ENCODE peak calls at places on chromosomes 12 and 14, in four cellular contexts. One of them, this sample, is unnamed.

GRCh38 chr14:95256011-95256775 is 63.5 kb downstream of the CLMN start:
- DNase-seq in IMR-90: no peak
- DNase-seq in fibroblast of lung: no peak
- DNase-seq in upper lobe of right lung: no peak
- DNase-seq in this sample: no peak

GRCh38 chr14:89129570-89129969 is 287.5 kb downstream of the FOXN3 start:
- DNase-seq in IMR-90: no peak
- DNase-seq in fibroblast of lung: no peak
- DNase-seq in upper lobe of right lung: no peak
- DNase-seq in this sample: no peak

GRCh38 chr14:92693998-92694780 is 54.2 kb downstream of the LGMN start:
- DNase-seq in IMR-90: no peak
- DNase-seq in fibroblast of lung: peak; percentile 10
- DNase-seq in upper lobe of right lung: peak; percentile 51
- DNase-seq in this sample: no peak

GRCh38 chr14:67665886-67666285 is 8.5 kb downstream of the VTI1B start:
- DNase-seq in IMR-90: peak; percentile 75
- DNase-seq in fibroblast of lung: peak; percentile 49
- DNase-seq in upper lobe of right lung: no peak
- DNase-seq in this sample: peak; percentile 63

GRCh38 chr12:132596016-132596415 is 14.4 kb downstream of the LRCOL1 start:
- DNase-seq in IMR-90: peak; percentile 55
- DNase-seq in fibroblast of lung: peak; percentile 22
- DNase-seq in upper lobe of right lung: no peak
- DNase-seq in this sample: no peak

GRCh38 chr14:50040401-50040775 is 76.0 kb downstream of the VCPKMT start:
- DNase-seq in IMR-90: peak; percentile 86
- DNase-seq in fibroblast of lung: peak; percentile 86
- DNase-seq in upper lobe of right lung: no peak
- DNase-seq in this sample: no peak

GRCh38 chr12:91896725-91897515 is 248.7 kb downstream of the BTG1 start:
- DNase-seq in IMR-90: no peak
- DNase-seq in fibroblast of lung: peak; percentile 15
- DNase-seq in upper lobe of right lung: no peak
- DNase-seq in this sample: no peak

GRCh38 chr12:4353785-4354208 is 25.7 kb downstream of the FGF23 start:
- DNase-seq in IMR-90: no peak
- DNase-seq in fibroblast of lung: no peak
- DNase-seq in upper lobe of right lung: no peak
- DNase-seq in this sample: no peak

GRCh38 chr12:122421815-122422737 is at the start of gene CLIP1:
- DNase-seq in IMR-90: peak; percentile 65
- DNase-seq in fibroblast of lung: peak; percentile 67
- DNase-seq in upper lobe of right lung: peak; percentile 88
- DNase-seq in this sample: peak; percentile 96

GRCh38 chr14:101196795-101197590 is 293.5 kb upstream of the RTL1 start:
- DNase-seq in IMR-90: no peak
- DNase-seq in fibroblast of lung: peak; percentile 11
- DNase-seq in upper lobe of right lung: peak; percentile 54
- DNase-seq in this sample: no peak

GRCh38 chr12:3275171-3276041 is 198.2 kb downstream of the TSPAN9 start:
- DNase-seq in IMR-90: peak; percentile 66
- DNase-seq in fibroblast of lung: peak; percentile 56
- DNase-seq in upper lobe of right lung: peak; percentile 82
- DNase-seq in this sample: peak; percentile 99

GRCh38 chr14:50082784-50083466 is 33.4 kb downstream of the VCPKMT start:
- DNase-seq in IMR-90: peak; percentile 86
- DNase-seq in fibroblast of lung: peak; percentile 75
- DNase-seq in upper lobe of right lung: peak; percentile 67
- DNase-seq in this sample: peak; percentile 90

GRCh38 chr12:127179199-127179598 is 1087.8 kb upstream of the TMEM132C start:
- DNase-seq in IMR-90: no peak
- DNase-seq in fibroblast of lung: no peak
- DNase-seq in upper lobe of right lung: no peak
- DNase-seq in this sample: peak; percentile 80

GRCh38 chr14:101947577-101947903 is 16.8 kb upstream of the DYNC1H1 start:
- DNase-seq in IMR-90: no peak
- DNase-seq in fibroblast of lung: no peak
- DNase-seq in upper lobe of right lung: peak; percentile 68
- DNase-seq in this sample: peak; percentile 71

GRCh38 chr12:116881325-116881866 is at the start of gene HRK:
- DNase-seq in IMR-90: no peak
- DNase-seq in fibroblast of lung: no peak
- DNase-seq in upper lobe of right lung: no peak
- DNase-seq in this sample: no peak

GRCh38 chr14:26808407-26808806 is 210.6 kb upstream of the NOVA1 start:
- DNase-seq in IMR-90: no peak
- DNase-seq in fibroblast of lung: peak; percentile 12
- DNase-seq in upper lobe of right lung: no peak
- DNase-seq in this sample: peak; percentile 3

GRCh38 chr14:52142504-52142903 is 73.6 kb upstream of the NID2 start:
- DNase-seq in IMR-90: no peak
- DNase-seq in fibroblast of lung: no peak
- DNase-seq in upper lobe of right lung: no peak
- DNase-seq in this sample: no peak

GRCh38 chr14:66111891-66112290 is 374.3 kb upstream of the CCDC196 start:
- DNase-seq in IMR-90: no peak
- DNase-seq in fibroblast of lung: no peak
- DNase-seq in upper lobe of right lung: no peak
- DNase-seq in this sample: no peak

GRCh38 chr12:51424094-51424661 is 453 bp upstream of the SLC4A8 start:
- DNase-seq in IMR-90: no peak
- DNase-seq in fibroblast of lung: peak; percentile 10
- DNase-seq in upper lobe of right lung: no peak
- DNase-seq in this sample: no peak

GRCh38 chr12:51429705-51430104 is 5.1 kb downstream of the SLC4A8 start:
- DNase-seq in IMR-90: no peak
- DNase-seq in fibroblast of lung: no peak
- DNase-seq in upper lobe of right lung: no peak
- DNase-seq in this sample: no peak

GRCh38 chr12:51428256-51428655 is 3.6 kb downstream of the SLC4A8 start:
- DNase-seq in IMR-90: no peak
- DNase-seq in fibroblast of lung: no peak
- DNase-seq in upper lobe of right lung: no peak
- DNase-seq in this sample: no peak

GRCh38 chr12:51421266-51421884 is 3.3 kb upstream of the SLC4A8 start:
- DNase-seq in IMR-90: peak; percentile 72
- DNase-seq in fibroblast of lung: peak; percentile 53
- DNase-seq in upper lobe of right lung: no peak
- DNase-seq in this sample: peak; percentile 87

GRCh38 chr12:51424662-51425539 is at the start of gene SLC4A8:
- DNase-seq in IMR-90: peak; percentile 85
- DNase-seq in fibroblast of lung: peak; percentile 88
- DNase-seq in upper lobe of right lung: peak; percentile 85
- DNase-seq in this sample: peak; percentile 98
- H3K27ac ChIP-seq in IMR-90: no peak within 1 kb of the TSS
- H3K27ac ChIP-seq in fibroblast of lung: peak within 1 kb of the TSS; percentile 62
- H3K27ac ChIP-seq in upper lobe of right lung: no peak within 1 kb of the TSS
- H3K27ac ChIP-seq in this sample: no peak within 1 kb of the TSS

GRCh38 chr12:5870183-5870582 is 74.9 kb downstream of the ANO2 start:
- DNase-seq in IMR-90: no peak
- DNase-seq in fibroblast of lung: no peak
- DNase-seq in upper lobe of right lung: no peak
- DNase-seq in this sample: no peak

GRCh38 chr12:5871741-5872140 is 73.3 kb downstream of the ANO2 start:
- DNase-seq in IMR-90: no peak
- DNase-seq in fibroblast of lung: no peak
- DNase-seq in upper lobe of right lung: no peak
- DNase-seq in this sample: no peak

GRCh38 chr12:5874514-5874913 is 70.5 kb downstream of the ANO2 start:
- DNase-seq in IMR-90: no peak
- DNase-seq in fibroblast of lung: no peak
- DNase-seq in upper lobe of right lung: no peak
- DNase-seq in this sample: no peak

GRCh38 chr12:5873341-5873919 is 71.6 kb downstream of the ANO2 start:
- DNase-seq in IMR-90: no peak
- DNase-seq in fibroblast of lung: no peak
- DNase-seq in upper lobe of right lung: no peak
- DNase-seq in this sample: no peak

GRCh38 chr12:5872745-5873144 is 72.3 kb downstream of the ANO2 start:
- DNase-seq in IMR-90: peak; percentile 20
- DNase-seq in fibroblast of lung: peak; percentile 3
- DNase-seq in upper lobe of right lung: no peak
- DNase-seq in this sample: no peak
- TF ChIP-seq CTCF in IMR-90: peak; percentile 41
- TF ChIP-seq CTCF in fibroblast of lung: peak; percentile 39
- TF ChIP-seq CTCF in upper lobe of right lung: no peak
- TF ChIP-seq CTCF in this sample: peak; percentile 37

DNA sequence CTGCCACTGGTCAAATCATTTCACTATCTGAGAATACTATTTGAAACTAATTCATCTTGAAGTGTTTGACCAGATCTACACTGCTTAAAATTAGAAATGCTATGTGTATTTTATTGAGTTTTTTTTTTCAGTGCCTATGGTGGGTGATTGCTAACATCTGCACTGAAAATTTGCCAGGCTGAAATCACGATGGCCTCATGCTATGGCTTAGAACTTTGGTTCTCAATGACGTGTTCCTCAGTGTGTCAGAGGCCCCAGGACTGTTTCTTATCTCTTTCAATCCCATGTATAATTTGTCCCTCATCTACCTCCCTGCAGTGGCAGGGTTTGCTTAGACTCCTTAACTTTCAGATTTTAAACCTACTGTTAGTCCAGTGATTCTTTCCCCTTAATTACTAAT is 36.2 kb upstream of the NKX2-8 start:
- DNase-seq in IMR-90: no peak
- DNase-seq in fibroblast of lung: no peak
- DNase-seq in upper lobe of right lung: no peak
- DNase-seq in this sample: no peak
- H3K27me3 ChIP-seq in IMR-90: no peaks in the 10 kb centered on the region
- H3K27me3 ChIP-seq in fibroblast of lung: no peaks in the 10 kb centered on the region
- H3K27me3 ChIP-seq in upper lobe of right lung: no peaks in the 10 kb centered on the region
- H3K27me3 ChIP-seq in this sample: no peaks in the 10 kb centered on the region

GRCh38 chr12:402127-402456 is 648 bp downstream of the CCDC77 start:
- DNase-seq in IMR-90: peak; percentile 41
- DNase-seq in fibroblast of lung: peak; percentile 26
- DNase-seq in upper lobe of right lung: no peak
- DNase-seq in this sample: no peak
- H3K27ac ChIP-seq in IMR-90: no peak overlapping the region
- H3K27ac ChIP-seq in fibroblast of lung: peak overlapping the region; percentile 40
- H3K27ac ChIP-seq in upper lobe of right lung: no peak overlapping the region
- H3K27ac ChIP-seq in this sample: peak overlapping the region; percentile 70

GRCh38 chr14:34501004-34501580 is 38.4 kb downstream of the EAPP start:
- DNase-seq in IMR-90: no peak
- DNase-seq in fibroblast of lung: peak; percentile 53
- DNase-seq in upper lobe of right lung: no peak
- DNase-seq in this sample: no peak

GRCh38 chr14:34501997-34502396 is 37.5 kb downstream of the EAPP start:
- DNase-seq in IMR-90: peak; percentile 48
- DNase-seq in fibroblast of lung: peak; percentile 45
- DNase-seq in upper lobe of right lung: no peak
- DNase-seq in this sample: peak; percentile 36

GRCh38 chr14:34498684-34499412 is 36.8 kb upstream of the SPTSSA start:
- DNase-seq in IMR-90: peak; percentile 22
- DNase-seq in fibroblast of lung: peak; percentile 26
- DNase-seq in upper lobe of right lung: no peak
- DNase-seq in this sample: no peak

GRCh38 chr14:34496007-34496678 is 34.1 kb upstream of the SPTSSA start:
- DNase-seq in IMR-90: no peak
- DNase-seq in fibroblast of lung: peak; percentile 21
- DNase-seq in upper lobe of right lung: no peak
- DNase-seq in this sample: no peak

DNA sequence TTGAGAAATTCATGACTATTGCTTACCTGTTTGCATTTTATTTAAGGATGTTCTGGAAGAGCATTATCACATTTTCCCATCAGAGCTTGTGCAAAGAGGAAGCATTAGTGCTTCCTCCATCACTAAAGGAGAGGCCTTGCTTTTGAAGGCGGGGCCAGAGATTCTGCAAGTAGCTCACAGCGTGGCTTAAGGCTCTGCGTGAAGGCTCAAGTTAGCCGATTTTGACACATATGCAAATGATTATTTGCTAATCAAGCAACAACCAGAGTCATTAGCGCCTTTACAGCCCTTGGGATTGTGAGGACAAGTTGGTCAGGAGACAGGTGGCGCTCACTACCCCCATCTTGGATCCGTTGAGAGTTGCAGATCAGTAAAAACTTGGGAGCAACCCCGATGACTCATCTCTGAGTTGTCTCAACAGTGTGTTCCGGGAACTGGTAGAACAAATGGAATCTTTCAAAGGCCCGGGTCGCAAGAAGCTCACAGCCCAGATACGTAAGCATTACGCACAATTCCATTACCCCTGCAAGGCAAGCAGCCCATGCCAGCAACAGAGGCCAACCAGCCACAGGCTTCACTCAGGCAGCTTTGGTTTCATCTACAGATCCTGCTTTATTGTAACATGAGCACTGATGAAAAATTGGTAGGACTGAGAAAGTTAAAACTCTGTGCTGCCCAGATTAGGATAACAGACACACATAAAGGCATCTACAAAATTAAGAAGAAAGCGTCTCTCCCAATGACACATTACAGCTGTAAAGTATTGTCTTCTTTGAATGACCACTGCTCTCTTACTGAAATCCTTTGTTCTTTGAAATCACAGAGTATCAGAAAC is 34.9 kb upstream of the SPTSSA start:
- DNase-seq in IMR-90: peak; percentile 100
- DNase-seq in fibroblast of lung: peak; percentile 100
- DNase-seq in upper lobe of right lung: no peak
- DNase-seq in this sample: peak; percentile 91
- TF ChIP-seq CTCF in IMR-90: peak; percentile 38
- TF ChIP-seq CTCF in fibroblast of lung: peak; percentile 38
- TF ChIP-seq CTCF in upper lobe of right lung: no peak
- TF ChIP-seq CTCF in this sample: peak; percentile 28

GRCh38 chr12:113794774-113795173 is 171.4 kb downstream of the RBM19 start:
- DNase-seq in IMR-90: no peak
- DNase-seq in fibroblast of lung: no peak
- DNase-seq in upper lobe of right lung: peak; percentile 13
- DNase-seq in this sample: no peak
- H3K27me3 ChIP-seq in IMR-90: peaks cover 22% of the 10 kb centered on the region
- H3K27me3 ChIP-seq in fibroblast of lung: peaks cover 5% of the 10 kb centered on the region
- H3K27me3 ChIP-seq in upper lobe of right lung: no peaks in the 10 kb centered on the region
- H3K27me3 ChIP-seq in this sample: peaks cover 22% of the 10 kb centered on the region

DNA sequence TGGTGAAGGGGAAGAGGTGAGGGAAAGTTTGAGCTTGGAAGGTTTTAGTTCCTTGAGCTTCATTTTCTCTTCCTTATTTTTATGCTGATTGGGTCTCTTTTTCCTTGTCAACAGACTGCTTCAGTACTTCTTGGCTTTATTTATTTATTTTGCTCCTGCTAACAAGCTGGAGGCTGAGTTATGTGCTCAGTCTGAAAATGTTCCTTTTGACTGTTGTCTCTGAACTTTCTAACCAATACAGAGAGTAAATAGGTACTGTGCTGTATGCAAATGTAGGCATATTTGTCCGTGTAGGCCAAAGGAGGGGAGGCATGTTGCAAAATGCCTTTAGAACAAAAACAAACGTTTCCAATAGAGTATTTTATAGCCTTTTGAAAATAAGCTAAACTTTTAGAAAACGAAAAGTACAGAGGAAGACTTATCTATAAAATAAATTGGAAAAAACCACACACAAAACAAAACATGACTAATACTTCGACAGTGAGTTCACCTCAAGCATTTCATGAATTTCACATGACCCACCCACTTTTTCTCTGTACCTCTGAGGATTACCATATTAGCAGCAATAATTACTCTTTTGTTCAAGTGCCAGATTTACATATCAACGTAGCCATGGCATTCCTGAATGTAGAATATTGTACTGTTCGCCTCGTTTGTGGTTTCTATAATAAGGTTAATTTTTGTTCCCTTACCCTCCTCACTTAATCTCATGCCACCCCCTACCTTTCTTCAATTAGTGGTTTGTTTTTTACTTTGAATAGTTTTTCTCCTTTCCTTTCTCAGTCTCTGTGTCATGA is 4.7 kb upstream of the CREBL2 start:
- DNase-seq in IMR-90: peak; percentile 65
- DNase-seq in fibroblast of lung: peak; percentile 92
- DNase-seq in upper lobe of right lung: no peak
- DNase-seq in this sample: no peak
- H3K27ac ChIP-seq in IMR-90: no peak overlapping the region
- H3K27ac ChIP-seq in fibroblast of lung: no peak overlapping the region
- H3K27ac ChIP-seq in upper lobe of right lung: peak overlapping the region; percentile 12
- H3K27ac ChIP-seq in this sample: no peak overlapping the region

This sample was measured in osteoblast.